ENCODE peak calls at places on chromosome 1, in ten cellular contexts. One of them, this sample, is unnamed.

GRCh38 chr1:213723187-213723586 is 264.6 kb upstream of the PROX1 start:
- DNase-seq in epithelial cell of proximal tubule: no peak
- DNase-seq in GM23338: peak; percentile 28
- DNase-seq in lower lobe of right lung: no peak
- DNase-seq in cardiac fibroblast: no peak
- DNase-seq in fibroblast of villous mesenchyme: no peak
- DNase-seq in HCT116: no peak
- DNase-seq in foreskin fibroblast: no peak
- DNase-seq in BJ: no peak
- DNase-seq in upper lobe of right lung: no peak
- DNase-seq in this sample: no peak

GRCh38 chr1:243882276-243882675 is 32.2 kb upstream of the AKT3 start:
- DNase-seq in epithelial cell of proximal tubule: no peak
- DNase-seq in GM23338: no peak
- DNase-seq in lower lobe of right lung: no peak
- DNase-seq in cardiac fibroblast: peak; percentile 32
- DNase-seq in fibroblast of villous mesenchyme: peak; percentile 60
- DNase-seq in HCT116: no peak
- DNase-seq in foreskin fibroblast: peak; percentile 80
- DNase-seq in BJ: peak; percentile 31
- DNase-seq in upper lobe of right lung: no peak
- DNase-seq in this sample: no peak

GRCh38 chr1:70436617-70437236 is 25.7 kb downstream of the CTH start:
- DNase-seq in epithelial cell of proximal tubule: no peak
- DNase-seq in GM23338: no peak
- DNase-seq in lower lobe of right lung: no peak
- DNase-seq in cardiac fibroblast: peak; percentile 33
- DNase-seq in fibroblast of villous mesenchyme: peak; percentile 66
- DNase-seq in HCT116: no peak
- DNase-seq in foreskin fibroblast: peak; percentile 79
- DNase-seq in BJ: peak; percentile 17
- DNase-seq in upper lobe of right lung: no peak
- DNase-seq in this sample: no peak

GRCh38 chr1:7561936-7562728 is 209.0 kb upstream of the VAMP3 start:
- DNase-seq in epithelial cell of proximal tubule: no peak
- DNase-seq in GM23338: no peak
- DNase-seq in lower lobe of right lung: no peak
- DNase-seq in cardiac fibroblast: no peak
- DNase-seq in fibroblast of villous mesenchyme: no peak
- DNase-seq in HCT116: no peak
- DNase-seq in foreskin fibroblast: no peak
- DNase-seq in BJ: no peak
- DNase-seq in upper lobe of right lung: peak; percentile 55
- DNase-seq in this sample: no peak

GRCh38 chr1:232620356-232620841 is 9.5 kb downstream of the SIPA1L2 start:
- DNase-seq in epithelial cell of proximal tubule: peak; percentile 80
- DNase-seq in GM23338: peak; percentile 64
- DNase-seq in lower lobe of right lung: no peak
- DNase-seq in cardiac fibroblast: peak; percentile 96
- DNase-seq in fibroblast of villous mesenchyme: peak; percentile 87
- DNase-seq in HCT116: no peak
- DNase-seq in foreskin fibroblast: peak; percentile 57
- DNase-seq in BJ: no peak
- DNase-seq in upper lobe of right lung: no peak
- DNase-seq in this sample: no peak

GRCh38 chr1:38746413-38746812 is 113.2 kb downstream of the RRAGC start:
- DNase-seq in epithelial cell of proximal tubule: no peak
- DNase-seq in GM23338: no peak
- DNase-seq in lower lobe of right lung: no peak
- DNase-seq in cardiac fibroblast: no peak
- DNase-seq in fibroblast of villous mesenchyme: no peak
- DNase-seq in HCT116: no peak
- DNase-seq in foreskin fibroblast: no peak
- DNase-seq in BJ: no peak
- DNase-seq in upper lobe of right lung: no peak
- DNase-seq in this sample: no peak

GRCh38 chr1:178939328-178939727 is 68.5 kb upstream of the ANGPTL1 start:
- DNase-seq in epithelial cell of proximal tubule: no peak
- DNase-seq in GM23338: no peak
- DNase-seq in lower lobe of right lung: no peak
- DNase-seq in cardiac fibroblast: peak; percentile 23
- DNase-seq in fibroblast of villous mesenchyme: no peak
- DNase-seq in HCT116: no peak
- DNase-seq in foreskin fibroblast: peak; percentile 36
- DNase-seq in BJ: no peak
- DNase-seq in upper lobe of right lung: no peak
- DNase-seq in this sample: peak; percentile 69

GRCh38 chr1:215637041-215637573 is 70.0 kb downstream of the KCTD3 start:
- DNase-seq in epithelial cell of proximal tubule: no peak
- DNase-seq in GM23338: no peak
- DNase-seq in lower lobe of right lung: no peak
- DNase-seq in cardiac fibroblast: peak; percentile 79
- DNase-seq in fibroblast of villous mesenchyme: peak; percentile 33
- DNase-seq in HCT116: no peak
- DNase-seq in foreskin fibroblast: peak; percentile 43
- DNase-seq in BJ: no peak
- DNase-seq in upper lobe of right lung: no peak
- DNase-seq in this sample: peak; percentile 44

GRCh38 chr1:161009602-161010211 is 11.2 kb downstream of the F11R start:
- DNase-seq in epithelial cell of proximal tubule: no peak
- DNase-seq in GM23338: no peak
- DNase-seq in lower lobe of right lung: no peak
- DNase-seq in cardiac fibroblast: no peak
- DNase-seq in fibroblast of villous mesenchyme: no peak
- DNase-seq in HCT116: no peak
- DNase-seq in foreskin fibroblast: no peak
- DNase-seq in BJ: no peak
- DNase-seq in upper lobe of right lung: peak; percentile 50
- DNase-seq in this sample: no peak

GRCh38 chr1:161012420-161012819 is 8.5 kb downstream of the F11R start:
- DNase-seq in epithelial cell of proximal tubule: no peak
- DNase-seq in GM23338: no peak
- DNase-seq in lower lobe of right lung: no peak
- DNase-seq in cardiac fibroblast: no peak
- DNase-seq in fibroblast of villous mesenchyme: no peak
- DNase-seq in HCT116: no peak
- DNase-seq in foreskin fibroblast: no peak
- DNase-seq in BJ: no peak
- DNase-seq in upper lobe of right lung: no peak
- DNase-seq in this sample: no peak

GRCh38 chr1:161013104-161013590 is 7.8 kb downstream of the F11R start:
- DNase-seq in epithelial cell of proximal tubule: no peak
- DNase-seq in GM23338: no peak
- DNase-seq in lower lobe of right lung: no peak
- DNase-seq in cardiac fibroblast: peak; percentile 64
- DNase-seq in fibroblast of villous mesenchyme: peak; percentile 52
- DNase-seq in HCT116: no peak
- DNase-seq in foreskin fibroblast: no peak
- DNase-seq in BJ: no peak
- DNase-seq in upper lobe of right lung: peak; percentile 37
- DNase-seq in this sample: no peak

GRCh38 chr1:161017756-161018630 is 3.0 kb downstream of the F11R start:
- DNase-seq in epithelial cell of proximal tubule: no peak
- DNase-seq in GM23338: no peak
- DNase-seq in lower lobe of right lung: no peak
- DNase-seq in cardiac fibroblast: no peak
- DNase-seq in fibroblast of villous mesenchyme: no peak
- DNase-seq in HCT116: no peak
- DNase-seq in foreskin fibroblast: no peak
- DNase-seq in BJ: no peak
- DNase-seq in upper lobe of right lung: peak; percentile 51
- DNase-seq in this sample: no peak

DNA sequence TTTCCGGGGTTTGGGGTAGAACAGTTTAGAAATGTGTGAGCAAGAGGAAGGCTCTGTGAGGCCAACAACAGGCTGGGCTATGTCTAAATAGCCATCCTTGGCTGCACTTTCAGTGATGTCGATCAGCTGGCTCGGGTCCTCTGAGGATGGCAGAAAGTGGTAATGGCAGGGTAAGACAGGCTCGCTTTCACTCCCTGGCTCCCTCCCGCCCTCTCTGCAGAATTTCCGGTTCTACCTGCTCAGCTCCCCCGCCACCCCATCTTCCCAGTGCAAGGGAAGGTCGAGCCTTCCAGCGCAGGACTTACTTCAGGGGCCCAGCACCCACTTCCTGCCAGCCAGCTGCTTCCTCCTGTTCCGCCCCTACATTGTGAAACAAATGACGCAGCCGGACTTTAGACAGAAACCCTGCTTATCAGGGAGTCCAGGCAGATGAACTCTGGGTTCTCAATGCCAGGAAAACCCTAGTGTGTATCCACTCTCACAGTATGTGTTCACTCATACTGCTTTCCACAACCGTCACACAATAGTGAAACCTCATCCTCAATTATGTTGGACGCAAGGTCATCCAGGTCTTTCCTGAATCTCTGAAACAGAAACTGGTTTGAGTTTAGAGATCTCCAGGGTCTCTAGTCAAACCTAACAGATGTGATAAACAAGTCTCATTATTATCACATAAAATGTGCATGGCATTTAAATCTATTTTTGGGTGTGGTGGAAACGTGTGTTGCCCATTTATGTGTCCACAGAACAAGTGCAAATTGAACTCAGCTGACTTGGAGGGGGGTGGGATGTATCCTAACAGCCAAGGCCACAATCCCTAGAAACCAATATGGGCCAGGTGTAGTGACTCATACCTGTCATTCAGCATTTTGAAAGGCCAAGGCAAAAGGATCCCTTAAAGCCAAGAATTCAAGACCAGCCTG is 7.1 kb downstream of the F11R start:
- DNase-seq in epithelial cell of proximal tubule: peak; percentile 82
- DNase-seq in GM23338: peak; percentile 93
- DNase-seq in lower lobe of right lung: peak; percentile 93
- DNase-seq in cardiac fibroblast: peak; percentile 98
- DNase-seq in fibroblast of villous mesenchyme: peak; percentile 99
- DNase-seq in HCT116: no peak
- DNase-seq in foreskin fibroblast: peak; percentile 54
- DNase-seq in BJ: no peak
- DNase-seq in upper lobe of right lung: peak; percentile 93
- DNase-seq in this sample: peak; percentile 96
- H3K4me3 ChIP-seq in epithelial cell of proximal tubule: peak overlapping the region; percentile 40
- H3K4me3 ChIP-seq in GM23338: peak overlapping the region; percentile 41
- H3K4me3 ChIP-seq in lower lobe of right lung: peak overlapping the region; percentile 45
- H3K4me3 ChIP-seq in cardiac fibroblast: no peak overlapping the region
- H3K4me3 ChIP-seq in fibroblast of villous mesenchyme: no peak overlapping the region
- H3K4me3 ChIP-seq in HCT116: no peak overlapping the region
- H3K4me3 ChIP-seq in foreskin fibroblast: no peak overlapping the region
- H3K4me3 ChIP-seq in BJ: no peak overlapping the region
- H3K4me3 ChIP-seq in upper lobe of right lung: peak overlapping the region; percentile 35
- H3K4me3 ChIP-seq in this sample: no peak overlapping the region

GRCh38 chr1:153612755-153613331 is at the start of gene S100A16:
- DNase-seq in epithelial cell of proximal tubule: no peak
- DNase-seq in GM23338: peak; percentile 68
- DNase-seq in lower lobe of right lung: peak; percentile 83
- DNase-seq in cardiac fibroblast: peak; percentile 79
- DNase-seq in fibroblast of villous mesenchyme: peak; percentile 56
- DNase-seq in HCT116: peak; percentile 56
- DNase-seq in foreskin fibroblast: peak; percentile 94
- DNase-seq in BJ: no peak
- DNase-seq in upper lobe of right lung: peak; percentile 89
- DNase-seq in this sample: peak; percentile 95
- H3K4me3 ChIP-seq in epithelial cell of proximal tubule: peak within 1 kb of the TSS; percentile 99
- H3K4me3 ChIP-seq in GM23338: peak within 1 kb of the TSS; percentile 28
- H3K4me3 ChIP-seq in lower lobe of right lung: peak within 1 kb of the TSS; percentile 62
- H3K4me3 ChIP-seq in cardiac fibroblast: peak within 1 kb of the TSS; percentile 71
- H3K4me3 ChIP-seq in fibroblast of villous mesenchyme: peak within 1 kb of the TSS; percentile 62
- H3K4me3 ChIP-seq in HCT116: peak within 1 kb of the TSS; percentile 92
- H3K4me3 ChIP-seq in foreskin fibroblast: peak within 1 kb of the TSS; percentile 82
- H3K4me3 ChIP-seq in BJ: peak within 1 kb of the TSS; percentile 72
- H3K4me3 ChIP-seq in upper lobe of right lung: peak within 1 kb of the TSS; percentile 61
- H3K4me3 ChIP-seq in this sample: peak within 1 kb of the TSS; percentile 45

GRCh38 chr1:171210355-171210754 is 25.3 kb downstream of the FMO2 start:
- DNase-seq in epithelial cell of proximal tubule: no peak
- DNase-seq in GM23338: no peak
- DNase-seq in lower lobe of right lung: no peak
- DNase-seq in cardiac fibroblast: peak; percentile 78
- DNase-seq in fibroblast of villous mesenchyme: peak; percentile 37
- DNase-seq in HCT116: no peak
- DNase-seq in foreskin fibroblast: peak; percentile 24
- DNase-seq in BJ: no peak
- DNase-seq in upper lobe of right lung: no peak
- DNase-seq in this sample: no peak

GRCh38 chr1:171204311-171204710 is 19.2 kb downstream of the FMO2 start:
- DNase-seq in epithelial cell of proximal tubule: no peak
- DNase-seq in GM23338: no peak
- DNase-seq in lower lobe of right lung: no peak
- DNase-seq in cardiac fibroblast: no peak
- DNase-seq in fibroblast of villous mesenchyme: no peak
- DNase-seq in HCT116: no peak
- DNase-seq in foreskin fibroblast: no peak
- DNase-seq in BJ: no peak
- DNase-seq in upper lobe of right lung: no peak
- DNase-seq in this sample: no peak

GRCh38 chr1:171212607-171213347 is 27.7 kb downstream of the FMO2 start:
- DNase-seq in epithelial cell of proximal tubule: no peak
- DNase-seq in GM23338: no peak
- DNase-seq in lower lobe of right lung: no peak
- DNase-seq in cardiac fibroblast: no peak
- DNase-seq in fibroblast of villous mesenchyme: no peak
- DNase-seq in HCT116: no peak
- DNase-seq in foreskin fibroblast: no peak
- DNase-seq in BJ: no peak
- DNase-seq in upper lobe of right lung: no peak
- DNase-seq in this sample: no peak

GRCh38 chr1:171206956-171207355 is 21.9 kb downstream of the FMO2 start:
- DNase-seq in epithelial cell of proximal tubule: no peak
- DNase-seq in GM23338: no peak
- DNase-seq in lower lobe of right lung: no peak
- DNase-seq in cardiac fibroblast: no peak
- DNase-seq in fibroblast of villous mesenchyme: no peak
- DNase-seq in HCT116: no peak
- DNase-seq in foreskin fibroblast: no peak
- DNase-seq in BJ: no peak
- DNase-seq in upper lobe of right lung: no peak
- DNase-seq in this sample: no peak

GRCh38 chr1:171207377-171207776 is 22.3 kb downstream of the FMO2 start:
- DNase-seq in epithelial cell of proximal tubule: no peak
- DNase-seq in GM23338: no peak
- DNase-seq in lower lobe of right lung: no peak
- DNase-seq in cardiac fibroblast: no peak
- DNase-seq in fibroblast of villous mesenchyme: no peak
- DNase-seq in HCT116: no peak
- DNase-seq in foreskin fibroblast: no peak
- DNase-seq in BJ: no peak
- DNase-seq in upper lobe of right lung: no peak
- DNase-seq in this sample: no peak
- H3K4me3 ChIP-seq in epithelial cell of proximal tubule: no peak overlapping the region
- H3K4me3 ChIP-seq in GM23338: no peak overlapping the region
- H3K4me3 ChIP-seq in lower lobe of right lung: no peak overlapping the region
- H3K4me3 ChIP-seq in cardiac fibroblast: no peak overlapping the region
- H3K4me3 ChIP-seq in fibroblast of villous mesenchyme: no peak overlapping the region
- H3K4me3 ChIP-seq in HCT116: no peak overlapping the region
- H3K4me3 ChIP-seq in foreskin fibroblast: no peak overlapping the region
- H3K4me3 ChIP-seq in BJ: no peak overlapping the region
- H3K4me3 ChIP-seq in upper lobe of right lung: no peak overlapping the region
- H3K4me3 ChIP-seq in this sample: no peak overlapping the region

GRCh38 chr1:246164764-246165163 is 342.3 kb downstream of the SMYD3 start:
- DNase-seq in epithelial cell of proximal tubule: no peak
- DNase-seq in GM23338: no peak
- DNase-seq in lower lobe of right lung: no peak
- DNase-seq in cardiac fibroblast: no peak
- DNase-seq in fibroblast of villous mesenchyme: no peak
- DNase-seq in HCT116: no peak
- DNase-seq in foreskin fibroblast: no peak
- DNase-seq in BJ: no peak
- DNase-seq in upper lobe of right lung: no peak
- DNase-seq in this sample: no peak

GRCh38 chr1:246166841-246167240 is 340.2 kb downstream of the SMYD3 start:
- DNase-seq in epithelial cell of proximal tubule: no peak
- DNase-seq in GM23338: no peak
- DNase-seq in lower lobe of right lung: no peak
- DNase-seq in cardiac fibroblast: no peak
- DNase-seq in fibroblast of villous mesenchyme: no peak
- DNase-seq in HCT116: no peak
- DNase-seq in foreskin fibroblast: no peak
- DNase-seq in BJ: no peak
- DNase-seq in upper lobe of right lung: no peak
- DNase-seq in this sample: no peak

GRCh38 chr1:246169486-246169885 is 337.6 kb downstream of the SMYD3 start:
- DNase-seq in epithelial cell of proximal tubule: no peak
- DNase-seq in GM23338: no peak
- DNase-seq in lower lobe of right lung: no peak
- DNase-seq in cardiac fibroblast: no peak
- DNase-seq in fibroblast of villous mesenchyme: no peak
- DNase-seq in HCT116: no peak
- DNase-seq in foreskin fibroblast: no peak
- DNase-seq in BJ: no peak
- DNase-seq in upper lobe of right lung: no peak
- DNase-seq in this sample: no peak

GRCh38 chr1:246169019-246169418 is 338.1 kb downstream of the SMYD3 start:
- DNase-seq in epithelial cell of proximal tubule: no peak
- DNase-seq in GM23338: no peak
- DNase-seq in lower lobe of right lung: no peak
- DNase-seq in cardiac fibroblast: no peak
- DNase-seq in fibroblast of villous mesenchyme: no peak
- DNase-seq in HCT116: no peak
- DNase-seq in foreskin fibroblast: no peak
- DNase-seq in BJ: no peak
- DNase-seq in upper lobe of right lung: no peak
- DNase-seq in this sample: no peak

DNA sequence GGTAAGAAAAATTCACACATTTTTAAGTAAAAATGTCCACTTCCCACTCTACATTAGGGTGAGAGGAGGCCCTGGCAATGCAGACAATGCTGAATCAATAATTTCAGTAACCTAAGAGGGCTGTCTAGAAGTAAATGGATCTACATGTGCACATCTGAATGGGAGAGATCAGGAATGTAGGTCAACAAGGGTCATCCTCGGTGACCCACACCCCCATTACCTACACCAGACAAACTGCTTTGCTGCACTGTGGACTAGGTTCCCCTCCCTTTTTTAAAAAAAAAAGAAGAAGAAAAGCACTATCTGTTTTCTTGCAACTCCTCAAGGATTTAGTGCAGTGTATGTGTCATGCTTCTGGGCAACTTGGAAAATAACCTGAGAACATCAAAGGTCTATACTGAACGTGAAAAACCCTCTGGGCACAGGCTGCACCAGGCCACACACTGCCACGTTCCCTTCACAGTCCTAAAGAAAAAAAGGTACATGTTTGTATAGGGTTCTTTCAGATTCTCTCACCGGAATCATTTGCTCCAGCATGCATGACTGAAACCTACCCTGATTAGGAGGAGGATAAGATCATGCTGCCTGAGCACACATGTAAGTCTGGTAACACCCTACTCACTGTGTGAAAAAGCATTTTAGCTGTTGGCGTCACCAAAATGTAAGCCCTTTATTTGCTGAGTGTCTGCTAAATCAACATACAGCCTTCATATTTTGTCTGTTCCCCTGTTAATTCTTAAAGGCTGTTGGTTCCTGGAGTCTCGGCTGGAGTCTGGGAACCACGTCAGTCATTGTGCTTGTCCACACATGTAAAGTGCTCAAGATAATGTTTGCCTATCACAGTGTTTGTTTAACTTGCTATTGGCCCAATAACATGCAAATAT is 341.0 kb downstream of the SMYD3 start:
- DNase-seq in epithelial cell of proximal tubule: no peak
- DNase-seq in GM23338: no peak
- DNase-seq in lower lobe of right lung: no peak
- DNase-seq in cardiac fibroblast: no peak
- DNase-seq in fibroblast of villous mesenchyme: no peak
- DNase-seq in HCT116: no peak
- DNase-seq in foreskin fibroblast: no peak
- DNase-seq in BJ: no peak
- DNase-seq in upper lobe of right lung: no peak
- DNase-seq in this sample: no peak
- H3K4me3 ChIP-seq in epithelial cell of proximal tubule: no peak overlapping the region
- H3K4me3 ChIP-seq in GM23338: no peak overlapping the region
- H3K4me3 ChIP-seq in lower lobe of right lung: no peak overlapping the region
- H3K4me3 ChIP-seq in cardiac fibroblast: no peak overlapping the region
- H3K4me3 ChIP-seq in fibroblast of villous mesenchyme: no peak overlapping the region
- H3K4me3 ChIP-seq in HCT116: no peak overlapping the region
- H3K4me3 ChIP-seq in foreskin fibroblast: no peak overlapping the region
- H3K4me3 ChIP-seq in BJ: no peak overlapping the region
- H3K4me3 ChIP-seq in upper lobe of right lung: no peak overlapping the region
- H3K4me3 ChIP-seq in this sample: no peak overlapping the region